ENCODE peak calls at places on chromosomes 7 and 10, in six cellular contexts. One of them, this sample, is unnamed. For H3K4me1, the result is how much of the 10 kb centered on the place peaks cover.

GRCh38 chr10:1216576-1217236 is 160.5 kb downstream of the WDR37 start:
- DNase-seq in astrocyte: no peak
- DNase-seq in GM23248: no peak
- DNase-seq in uterus: no peak
- DNase-seq in Karpas-422: no peak
- DNase-seq in hepatocyte: no peak
- DNase-seq in this sample: no peak

GRCh38 chr10:17025444-17026295 is 103.9 kb downstream of the CUBN start:
- DNase-seq in astrocyte: peak
- DNase-seq in GM23248: peak
- DNase-seq in uterus: no peak
- DNase-seq in Karpas-422: no peak
- DNase-seq in hepatocyte: peak
- DNase-seq in this sample: peak

GRCh38 chr10:69679736-69680135 is 49.7 kb downstream of the FAM241B start:
- DNase-seq in astrocyte: no peak
- DNase-seq in GM23248: no peak
- DNase-seq in uterus: no peak
- DNase-seq in Karpas-422: no peak
- DNase-seq in hepatocyte: no peak
- DNase-seq in this sample: no peak

GRCh38 chr7:81676813-81677212 is 93.0 kb downstream of the HGF start:
- DNase-seq in astrocyte: peak
- DNase-seq in GM23248: peak
- DNase-seq in uterus: no peak
- DNase-seq in Karpas-422: no peak
- DNase-seq in hepatocyte: no peak
- DNase-seq in this sample: no peak

GRCh38 chr10:70418229-70418628 is 14.3 kb downstream of the EIF4EBP2 start:
- DNase-seq in astrocyte: peak
- DNase-seq in GM23248: peak
- DNase-seq in uterus: no peak
- DNase-seq in Karpas-422: no peak
- DNase-seq in hepatocyte: peak
- DNase-seq in this sample: no peak

GRCh38 chr10:84854439-84854838 is 526.0 kb downstream of the CCSER2 start:
- DNase-seq in astrocyte: no peak
- DNase-seq in GM23248: no peak
- DNase-seq in uterus: no peak
- DNase-seq in Karpas-422: no peak
- DNase-seq in hepatocyte: no peak
- DNase-seq in this sample: no peak

GRCh38 chr7:138556771-138557484 is 96.9 kb downstream of the TRIM24 start:
- DNase-seq in astrocyte: no peak
- DNase-seq in GM23248: peak
- DNase-seq in uterus: no peak
- DNase-seq in Karpas-422: no peak
- DNase-seq in hepatocyte: no peak
- DNase-seq in this sample: no peak

GRCh38 chr10:60816624-60817023 is 38.3 kb downstream of the CDK1 start:
- DNase-seq in astrocyte: peak
- DNase-seq in GM23248: peak
- DNase-seq in uterus: peak
- DNase-seq in Karpas-422: peak
- DNase-seq in hepatocyte: peak
- DNase-seq in this sample: no peak

GRCh38 chr10:97916586-97916985 is 66.9 kb downstream of the GOLGA7B start:
- DNase-seq in astrocyte: no peak
- DNase-seq in GM23248: peak
- DNase-seq in uterus: no peak
- DNase-seq in Karpas-422: no peak
- DNase-seq in hepatocyte: no peak
- DNase-seq in this sample: no peak

GRCh38 chr10:42935466-42935865 is 141.4 kb upstream of the RET start:
- DNase-seq in astrocyte: no peak
- DNase-seq in GM23248: no peak
- DNase-seq in uterus: no peak
- DNase-seq in Karpas-422: no peak
- DNase-seq in hepatocyte: no peak
- DNase-seq in this sample: no peak

GRCh38 chr10:94065344-94065743 is 71.6 kb downstream of the PLCE1 start:
- DNase-seq in astrocyte: no peak
- DNase-seq in GM23248: peak
- DNase-seq in uterus: peak
- DNase-seq in Karpas-422: no peak
- DNase-seq in hepatocyte: peak
- DNase-seq in this sample: no peak

GRCh38 chr7:148397985-148398384 is 192.6 kb upstream of the C7orf33 start:
- DNase-seq in astrocyte: no peak
- DNase-seq in GM23248: no peak
- DNase-seq in uterus: no peak
- DNase-seq in Karpas-422: no peak
- DNase-seq in hepatocyte: no peak
- DNase-seq in this sample: no peak

GRCh38 chr7:134941947-134942346 is 44.4 kb upstream of the AGBL3 start:
- DNase-seq in astrocyte: no peak
- DNase-seq in GM23248: peak
- DNase-seq in uterus: no peak
- DNase-seq in Karpas-422: no peak
- DNase-seq in hepatocyte: no peak
- DNase-seq in this sample: no peak

GRCh38 chr7:93442478-93443224 is 131.9 kb downstream of the CALCR start:
- DNase-seq in astrocyte: no peak
- DNase-seq in GM23248: peak
- DNase-seq in uterus: no peak
- DNase-seq in Karpas-422: peak
- DNase-seq in hepatocyte: peak
- DNase-seq in this sample: no peak

GRCh38 chr7:114217026-114217425 is 197.6 kb upstream of the FOXP2 start:
- DNase-seq in astrocyte: no peak
- DNase-seq in GM23248: peak
- DNase-seq in uterus: no peak
- DNase-seq in Karpas-422: no peak
- DNase-seq in hepatocyte: no peak
- DNase-seq in this sample: no peak

GRCh38 chr7:49112222-49112621 is 187.9 kb downstream of the CDC14C start:
- DNase-seq in astrocyte: no peak
- DNase-seq in GM23248: no peak
- DNase-seq in uterus: no peak
- DNase-seq in Karpas-422: no peak
- DNase-seq in hepatocyte: no peak
- DNase-seq in this sample: no peak

GRCh38 chr10:132396495-132397035 is 435 bp upstream of the PWWP2B start:
- DNase-seq in astrocyte: no peak
- DNase-seq in GM23248: peak
- DNase-seq in uterus: peak
- DNase-seq in Karpas-422: no peak
- DNase-seq in hepatocyte: peak
- DNase-seq in this sample: peak

GRCh38 chr10:24483701-24484100 is 240.0 kb downstream of the ARHGAP21 start:
- DNase-seq in astrocyte: peak
- DNase-seq in GM23248: peak
- DNase-seq in uterus: no peak
- DNase-seq in Karpas-422: no peak
- DNase-seq in hepatocyte: peak
- DNase-seq in this sample: no peak

GRCh38 chr7:41938371-41938770 is 235.5 kb upstream of the INHBA start:
- DNase-seq in astrocyte: no peak
- DNase-seq in GM23248: no peak
- DNase-seq in uterus: no peak
- DNase-seq in Karpas-422: no peak
- DNase-seq in hepatocyte: no peak
- DNase-seq in this sample: no peak

GRCh38 chr10:117138838-117139580 is 939 bp upstream of the VAX1 start:
- DNase-seq in astrocyte: no peak
- DNase-seq in GM23248: no peak
- DNase-seq in uterus: no peak
- DNase-seq in Karpas-422: no peak
- DNase-seq in hepatocyte: no peak
- DNase-seq in this sample: no peak

GRCh38 chr10:82826132-82826531 is 951.1 kb downstream of the NRG3 start:
- DNase-seq in astrocyte: peak
- DNase-seq in GM23248: peak
- DNase-seq in uterus: no peak
- DNase-seq in Karpas-422: no peak
- DNase-seq in hepatocyte: no peak
- DNase-seq in this sample: no peak

GRCh38 chr7:3318874-3319273 is 17.8 kb downstream of the SDK1 start:
- DNase-seq in astrocyte: no peak
- DNase-seq in GM23248: no peak
- DNase-seq in uterus: no peak
- DNase-seq in Karpas-422: no peak
- DNase-seq in hepatocyte: no peak
- DNase-seq in this sample: no peak

GRCh38 chr10:35172574-35172973 is 45.9 kb downstream of the CREM start:
- DNase-seq in astrocyte: peak
- DNase-seq in GM23248: peak
- DNase-seq in uterus: peak
- DNase-seq in Karpas-422: no peak
- DNase-seq in hepatocyte: no peak
- DNase-seq in this sample: no peak

GRCh38 chr10:132882481-132882951 is 59.9 kb downstream of the CFAP46 start:
- DNase-seq in astrocyte: no peak
- DNase-seq in GM23248: no peak
- DNase-seq in uterus: no peak
- DNase-seq in Karpas-422: no peak
- DNase-seq in hepatocyte: no peak
- DNase-seq in this sample: peak

GRCh38 chr7:100893318-100893895 is 2.3 kb downstream of the ACHE start:
- DNase-seq in astrocyte: no peak
- DNase-seq in GM23248: no peak
- DNase-seq in uterus: no peak
- DNase-seq in Karpas-422: no peak
- DNase-seq in hepatocyte: no peak
- DNase-seq in this sample: no peak
- H3K4me1 ChIP-seq in astrocyte: under half
- H3K4me1 ChIP-seq in GM23248: under half
- H3K4me1 ChIP-seq in uterus: under half
- H3K4me1 ChIP-seq in Karpas-422: under half
- H3K4me1 ChIP-seq in hepatocyte: under half
- H3K4me1 ChIP-seq in this sample: under half

DNA sequence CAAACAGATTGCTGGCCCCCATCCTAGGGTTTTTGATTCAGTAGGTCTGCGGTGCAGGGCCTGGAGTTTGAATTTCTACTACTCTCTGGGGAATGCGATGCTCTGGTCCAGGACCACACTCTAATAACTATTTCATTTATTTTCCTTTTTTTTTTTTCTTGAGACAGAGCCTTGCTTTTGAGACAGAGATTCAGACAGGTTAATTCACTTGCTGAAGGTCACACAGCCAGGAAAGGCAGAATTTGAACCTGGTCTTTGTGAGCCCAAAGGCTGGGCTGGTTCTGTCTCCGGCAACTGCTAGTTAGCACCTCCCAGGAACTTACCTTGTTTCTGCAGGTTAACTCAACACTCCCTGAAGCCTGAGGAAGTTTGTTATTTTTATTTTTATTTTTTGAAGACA is 11.5 kb downstream of the SPACDR start:
- DNase-seq in astrocyte: no peak
- DNase-seq in GM23248: no peak
- DNase-seq in uterus: no peak
- DNase-seq in Karpas-422: peak
- DNase-seq in hepatocyte: no peak
- DNase-seq in this sample: no peak
- H3K4me1 ChIP-seq in astrocyte: under half
- H3K4me1 ChIP-seq in GM23248: under half
- H3K4me1 ChIP-seq in uterus: under half
- H3K4me1 ChIP-seq in Karpas-422: under half
- H3K4me1 ChIP-seq in hepatocyte: under half
- H3K4me1 ChIP-seq in this sample: under half

DNA sequence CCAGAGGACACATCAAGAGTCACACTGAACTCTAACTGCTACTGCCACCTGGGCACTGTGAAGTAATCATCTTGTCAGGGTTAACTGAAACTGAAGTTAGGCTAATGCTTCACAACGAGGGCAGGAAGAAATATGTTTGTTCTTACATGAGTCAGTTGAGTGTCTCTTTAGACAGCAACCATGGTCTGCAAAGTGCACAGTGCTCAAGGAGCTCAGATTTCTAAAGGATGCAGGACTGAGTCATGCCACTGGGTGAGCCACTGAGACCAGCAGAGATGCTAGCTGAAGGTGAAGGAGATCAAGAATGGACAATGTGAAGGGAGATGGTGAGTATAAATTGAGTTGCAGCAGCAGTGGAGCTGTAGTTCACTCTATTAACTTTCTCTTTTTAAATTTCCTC is 76.0 kb upstream of the CTTNBP2 start:
- DNase-seq in astrocyte: peak
- DNase-seq in GM23248: no peak
- DNase-seq in uterus: no peak
- DNase-seq in Karpas-422: no peak
- DNase-seq in hepatocyte: peak
- DNase-seq in this sample: no peak
- H3K4me1 ChIP-seq in astrocyte: under half
- H3K4me1 ChIP-seq in GM23248: under half
- H3K4me1 ChIP-seq in uterus: under half
- H3K4me1 ChIP-seq in Karpas-422: under half
- H3K4me1 ChIP-seq in hepatocyte: under half
- H3K4me1 ChIP-seq in this sample: under half

GRCh38 chr10:122124808-122125207 is 135.8 kb downstream of the TACC2 start:
- DNase-seq in astrocyte: no peak
- DNase-seq in GM23248: no peak
- DNase-seq in uterus: no peak
- DNase-seq in Karpas-422: no peak
- DNase-seq in hepatocyte: no peak
- DNase-seq in this sample: no peak
- H3K4me1 ChIP-seq in astrocyte: under half
- H3K4me1 ChIP-seq in GM23248: under half
- H3K4me1 ChIP-seq in uterus: under half
- H3K4me1 ChIP-seq in Karpas-422: under half
- H3K4me1 ChIP-seq in hepatocyte: under half
- H3K4me1 ChIP-seq in this sample: under half

GRCh38 chr10:79397051-79397450 is 48.4 kb downstream of the ZCCHC24 start:
- DNase-seq in astrocyte: no peak
- DNase-seq in GM23248: no peak
- DNase-seq in uterus: no peak
- DNase-seq in Karpas-422: no peak
- DNase-seq in hepatocyte: no peak
- DNase-seq in this sample: peak
- H3K4me1 ChIP-seq in astrocyte: under half
- H3K4me1 ChIP-seq in GM23248: half or more
- H3K4me1 ChIP-seq in uterus: under half
- H3K4me1 ChIP-seq in Karpas-422: under half
- H3K4me1 ChIP-seq in hepatocyte: under half
- H3K4me1 ChIP-seq in this sample: under half

GRCh38 chr10:22310928-22311327 is 5.3 kb upstream of the COMMD3 start:
- DNase-seq in astrocyte: no peak
- DNase-seq in GM23248: no peak
- DNase-seq in uterus: no peak
- DNase-seq in Karpas-422: no peak
- DNase-seq in hepatocyte: no peak
- DNase-seq in this sample: no peak
- H3K4me1 ChIP-seq in astrocyte: under half
- H3K4me1 ChIP-seq in GM23248: under half
- H3K4me1 ChIP-seq in uterus: under half
- H3K4me1 ChIP-seq in Karpas-422: under half
- H3K4me1 ChIP-seq in hepatocyte: under half
- H3K4me1 ChIP-seq in this sample: under half